ENCODE peak calls at places on chromosomes 7 and 10, in four cellular contexts. N is cerebellar cortex; O is activated naive CD4-positive, alpha-beta T cell treated with Interleukin-2 at 50 U/mL for 16 hours; S is HFF-Myc. C is an unnamed sample.

GRCh38 chr10:43249151-43249961 is 17.5 kb downstream of the RASGEF1A start:
- DNase-seq in N (no peak), O (no peak), S (no peak), C (no peak)

GRCh38 chr10:4191894-4192293 is 406.9 kb upstream of the KLF6 start:
- DNase-seq in N (no peak), S (no peak), O (no peak), C (no peak)

GRCh38 chr10:47330366-47330765 is 8.1 kb downstream of the GDF2 start:
- DNase-seq in N (no peak), O (no peak), S (no peak), C (no peak)

GRCh38 chr7:128833148-128833938 is 3.1 kb downstream of the FLNC start:
- DNase-seq in O (no peak), S (no peak), N (no peak), C (no peak)

GRCh38 chr7:5424689-5425506 is 1.3 kb upstream of the TNRC18 start:
- DNase-seq in N (peak), S (no peak), O (no peak), C (no peak)

GRCh38 chr7:151308791-151309190 is 32.8 kb upstream of the NUB1 start:
- DNase-seq in S (no peak), N (no peak), O (no peak), C (no peak)

GRCh38 chr10:38600146-38600545 is 506.0 kb downstream of the ZNF37A start:
- DNase-seq in S (no peak), O (no peak), N (no peak), C (no peak)

GRCh38 chr10:91381562-91381923 is 28.6 kb upstream of the HECTD2 start:
- DNase-seq in S (no peak), N (no peak), O (no peak), C (no peak)

GRCh38 chr10:19930936-19931859 is 115.0 kb downstream of the PLXDC2 start:
- DNase-seq in O (no peak), S (no peak), N (no peak), C (no peak)

GRCh38 chr10:97028126-97028831 is 157.5 kb downstream of the SLIT1 start:
- DNase-seq in O (no peak), S (no peak), N (no peak), C (no peak)

GRCh38 chr10:49359349-49360231 is 36.3 kb downstream of the DRGX start:
- DNase-seq in S (peak), N (no peak), O (no peak), C (no peak)